ENCODE peak calls at places on chromosomes 3 and 15, in five cellular contexts. One of them, this sample, is unnamed.

GRCh38 chr3:45966969-45967640 is 23.8 kb downstream of the CXCR6 start:
- DNase-seq in brain microvascular endothelial cell: no peak
- DNase-seq in skeletal muscle cell: no peak
- DNase-seq in heart left ventricle: peak
- DNase-seq in activated T-helper 2 cell treated with anti-CD3 and anti-CD28 coated beads, Interferon-gamma antibody, Interleukin-2, Interleukin-4, amounts not matched to agents 10 μg/mL and 5 μg/mL and 100 μg/mL, durations not matched to agents 14 hours and 24 hours and 36 hours: no peak
- DNase-seq in this sample: no peak

GRCh38 chr3:101077361-101078011 is 84.3 kb upstream of the ABI3BP start:
- DNase-seq in brain microvascular endothelial cell: peak
- DNase-seq in skeletal muscle cell: peak
- DNase-seq in heart left ventricle: no peak
- DNase-seq in activated T-helper 2 cell treated with anti-CD3 and anti-CD28 coated beads, Interferon-gamma antibody, Interleukin-2, Interleukin-4, amounts not matched to agents 10 μg/mL and 5 μg/mL and 100 μg/mL, durations not matched to agents 14 hours and 24 hours and 36 hours: no peak
- DNase-seq in this sample: no peak

GRCh38 chr3:123449986-123450474 is 1.1 kb upstream of the ADCY5 start:
- DNase-seq in brain microvascular endothelial cell: no peak
- DNase-seq in skeletal muscle cell: no peak
- DNase-seq in heart left ventricle: peak
- DNase-seq in activated T-helper 2 cell treated with anti-CD3 and anti-CD28 coated beads, Interferon-gamma antibody, Interleukin-2, Interleukin-4, amounts not matched to agents 10 μg/mL and 5 μg/mL and 100 μg/mL, durations not matched to agents 14 hours and 24 hours and 36 hours: no peak
- DNase-seq in this sample: no peak

GRCh38 chr15:95994418-95994817 is 336.1 kb upstream of the NR2F2 start:
- DNase-seq in brain microvascular endothelial cell: peak
- DNase-seq in skeletal muscle cell: peak
- DNase-seq in heart left ventricle: no peak
- DNase-seq in activated T-helper 2 cell treated with anti-CD3 and anti-CD28 coated beads, Interferon-gamma antibody, Interleukin-2, Interleukin-4, amounts not matched to agents 10 μg/mL and 5 μg/mL and 100 μg/mL, durations not matched to agents 14 hours and 24 hours and 36 hours: no peak
- DNase-seq in this sample: peak

GRCh38 chr3:50256978-50257890 is 11.7 kb upstream of the SEMA3B start:
- DNase-seq in brain microvascular endothelial cell: no peak
- DNase-seq in skeletal muscle cell: no peak
- DNase-seq in heart left ventricle: peak
- DNase-seq in activated T-helper 2 cell treated with anti-CD3 and anti-CD28 coated beads, Interferon-gamma antibody, Interleukin-2, Interleukin-4, amounts not matched to agents 10 μg/mL and 5 μg/mL and 100 μg/mL, durations not matched to agents 14 hours and 24 hours and 36 hours: no peak
- DNase-seq in this sample: no peak

GRCh38 chr3:1118074-1118473 is 25.2 kb downstream of the CNTN6 start:
- DNase-seq in brain microvascular endothelial cell: peak
- DNase-seq in skeletal muscle cell: peak
- DNase-seq in heart left ventricle: no peak
- DNase-seq in activated T-helper 2 cell treated with anti-CD3 and anti-CD28 coated beads, Interferon-gamma antibody, Interleukin-2, Interleukin-4, amounts not matched to agents 10 μg/mL and 5 μg/mL and 100 μg/mL, durations not matched to agents 14 hours and 24 hours and 36 hours: no peak
- DNase-seq in this sample: no peak

GRCh38 chr3:190382082-190382481 is 5.9 kb upstream of the CLDN16 start:
- DNase-seq in brain microvascular endothelial cell: no peak
- DNase-seq in skeletal muscle cell: peak
- DNase-seq in heart left ventricle: no peak
- DNase-seq in activated T-helper 2 cell treated with anti-CD3 and anti-CD28 coated beads, Interferon-gamma antibody, Interleukin-2, Interleukin-4, amounts not matched to agents 10 μg/mL and 5 μg/mL and 100 μg/mL, durations not matched to agents 14 hours and 24 hours and 36 hours: no peak
- DNase-seq in this sample: no peak

GRCh38 chr3:132196113-132196512 is 121.1 kb upstream of the ACP3 start:
- DNase-seq in brain microvascular endothelial cell: no peak
- DNase-seq in skeletal muscle cell: no peak
- DNase-seq in heart left ventricle: no peak
- DNase-seq in activated T-helper 2 cell treated with anti-CD3 and anti-CD28 coated beads, Interferon-gamma antibody, Interleukin-2, Interleukin-4, amounts not matched to agents 10 μg/mL and 5 μg/mL and 100 μg/mL, durations not matched to agents 14 hours and 24 hours and 36 hours: no peak
- DNase-seq in this sample: no peak

GRCh38 chr15:40938530-40938870 is 9.4 kb downstream of the DLL4 start:
- DNase-seq in brain microvascular endothelial cell: no peak
- DNase-seq in skeletal muscle cell: no peak
- DNase-seq in heart left ventricle: peak
- DNase-seq in activated T-helper 2 cell treated with anti-CD3 and anti-CD28 coated beads, Interferon-gamma antibody, Interleukin-2, Interleukin-4, amounts not matched to agents 10 μg/mL and 5 μg/mL and 100 μg/mL, durations not matched to agents 14 hours and 24 hours and 36 hours: no peak
- DNase-seq in this sample: no peak

GRCh38 chr3:96831175-96831574 is 16.8 kb downstream of the EPHA6 start:
- DNase-seq in brain microvascular endothelial cell: no peak
- DNase-seq in skeletal muscle cell: no peak
- DNase-seq in heart left ventricle: no peak
- DNase-seq in activated T-helper 2 cell treated with anti-CD3 and anti-CD28 coated beads, Interferon-gamma antibody, Interleukin-2, Interleukin-4, amounts not matched to agents 10 μg/mL and 5 μg/mL and 100 μg/mL, durations not matched to agents 14 hours and 24 hours and 36 hours: no peak
- DNase-seq in this sample: no peak

GRCh38 chr3:157443873-157444770 is 7.5 kb downstream of the PTX3 start:
- DNase-seq in brain microvascular endothelial cell: no peak
- DNase-seq in skeletal muscle cell: peak
- DNase-seq in heart left ventricle: no peak
- DNase-seq in activated T-helper 2 cell treated with anti-CD3 and anti-CD28 coated beads, Interferon-gamma antibody, Interleukin-2, Interleukin-4, amounts not matched to agents 10 μg/mL and 5 μg/mL and 100 μg/mL, durations not matched to agents 14 hours and 24 hours and 36 hours: no peak
- DNase-seq in this sample: no peak

GRCh38 chr3:61847784-61848462 is 286.6 kb downstream of the PTPRG start:
- DNase-seq in brain microvascular endothelial cell: no peak
- DNase-seq in skeletal muscle cell: no peak
- DNase-seq in heart left ventricle: peak
- DNase-seq in activated T-helper 2 cell treated with anti-CD3 and anti-CD28 coated beads, Interferon-gamma antibody, Interleukin-2, Interleukin-4, amounts not matched to agents 10 μg/mL and 5 μg/mL and 100 μg/mL, durations not matched to agents 14 hours and 24 hours and 36 hours: no peak
- DNase-seq in this sample: no peak

GRCh38 chr3:38725726-38726410 is 76.4 kb upstream of the SCN5A start:
- DNase-seq in brain microvascular endothelial cell: peak
- DNase-seq in skeletal muscle cell: peak
- DNase-seq in heart left ventricle: peak
- DNase-seq in activated T-helper 2 cell treated with anti-CD3 and anti-CD28 coated beads, Interferon-gamma antibody, Interleukin-2, Interleukin-4, amounts not matched to agents 10 μg/mL and 5 μg/mL and 100 μg/mL, durations not matched to agents 14 hours and 24 hours and 36 hours: no peak
- DNase-seq in this sample: peak

GRCh38 chr3:52513281-52513680 is 18.1 kb downstream of the STAB1 start:
- DNase-seq in brain microvascular endothelial cell: no peak
- DNase-seq in skeletal muscle cell: no peak
- DNase-seq in heart left ventricle: no peak
- DNase-seq in activated T-helper 2 cell treated with anti-CD3 and anti-CD28 coated beads, Interferon-gamma antibody, Interleukin-2, Interleukin-4, amounts not matched to agents 10 μg/mL and 5 μg/mL and 100 μg/mL, durations not matched to agents 14 hours and 24 hours and 36 hours: no peak
- DNase-seq in this sample: no peak

GRCh38 chr15:57881361-57881760 is 174.8 kb downstream of the POLR2M start:
- DNase-seq in brain microvascular endothelial cell: peak
- DNase-seq in skeletal muscle cell: no peak
- DNase-seq in heart left ventricle: no peak
- DNase-seq in activated T-helper 2 cell treated with anti-CD3 and anti-CD28 coated beads, Interferon-gamma antibody, Interleukin-2, Interleukin-4, amounts not matched to agents 10 μg/mL and 5 μg/mL and 100 μg/mL, durations not matched to agents 14 hours and 24 hours and 36 hours: no peak
- DNase-seq in this sample: no peak

GRCh38 chr15:59738676-59739075 is 49.6 kb upstream of the BNIP2 start:
- DNase-seq in brain microvascular endothelial cell: no peak
- DNase-seq in skeletal muscle cell: no peak
- DNase-seq in heart left ventricle: no peak
- DNase-seq in activated T-helper 2 cell treated with anti-CD3 and anti-CD28 coated beads, Interferon-gamma antibody, Interleukin-2, Interleukin-4, amounts not matched to agents 10 μg/mL and 5 μg/mL and 100 μg/mL, durations not matched to agents 14 hours and 24 hours and 36 hours: no peak
- DNase-seq in this sample: no peak

GRCh38 chr15:98682992-98683701 is 34.8 kb downstream of the IGF1R start:
- DNase-seq in brain microvascular endothelial cell: no peak
- DNase-seq in skeletal muscle cell: no peak
- DNase-seq in heart left ventricle: no peak
- DNase-seq in activated T-helper 2 cell treated with anti-CD3 and anti-CD28 coated beads, Interferon-gamma antibody, Interleukin-2, Interleukin-4, amounts not matched to agents 10 μg/mL and 5 μg/mL and 100 μg/mL, durations not matched to agents 14 hours and 24 hours and 36 hours: no peak
- DNase-seq in this sample: no peak

This sample was measured in AG04450.